ENCODE peak calls at places on chromosome 2, in ten cellular contexts. One of them, this sample, is unnamed.

GRCh38 chr2:11540996-11541692 is 7.3 kb downstream of the GREB1 start:
- DNase-seq in NCI-H2029 treated with DMSO at 0.1 percent for 48 hours: peak
- DNase-seq in ACHN: no peak
- DNase-seq in sigmoid colon: no peak
- DNase-seq in smooth muscle cell of the brain vasculature: no peak
- DNase-seq in activated T-helper 9 cell treated with anti-CD3 and anti-CD28 coated beads, Interleukin-2, amount 50 U/mL, for 16 hours: no peak
- DNase-seq in activated T-cell treated with anti-CD3 and anti-CD28 coated beads for 24 hours: no peak
- DNase-seq in activated CD8-positive, alpha-beta memory T cell treated with anti-CD3 and anti-CD28 coated beads, Interleukin-2, amount 50 U/mL, for 48 hours: no peak
- DNase-seq in mucosa of gallbladder: no peak
- DNase-seq in GM10248: no peak
- DNase-seq in this sample: no peak

GRCh38 chr2:24825883-24826800 is 32.9 kb downstream of the CENPO start:
- DNase-seq in NCI-H2029 treated with DMSO at 0.1 percent for 48 hours: no peak
- DNase-seq in ACHN: no peak
- DNase-seq in sigmoid colon: peak
- DNase-seq in smooth muscle cell of the brain vasculature: no peak
- DNase-seq in activated T-helper 9 cell treated with anti-CD3 and anti-CD28 coated beads, Interleukin-2, amount 50 U/mL, for 16 hours: no peak
- DNase-seq in activated T-cell treated with anti-CD3 and anti-CD28 coated beads for 24 hours: no peak
- DNase-seq in activated CD8-positive, alpha-beta memory T cell treated with anti-CD3 and anti-CD28 coated beads, Interleukin-2, amount 50 U/mL, for 48 hours: peak
- DNase-seq in mucosa of gallbladder: no peak
- DNase-seq in GM10248: no peak
- DNase-seq in this sample: no peak

GRCh38 chr2:69950241-69950640 is 11.2 kb downstream of the ASPRV1 start:
- DNase-seq in NCI-H2029 treated with DMSO at 0.1 percent for 48 hours: no peak
- DNase-seq in ACHN: no peak
- DNase-seq in sigmoid colon: no peak
- DNase-seq in smooth muscle cell of the brain vasculature: no peak
- DNase-seq in activated T-helper 9 cell treated with anti-CD3 and anti-CD28 coated beads, Interleukin-2, amount 50 U/mL, for 16 hours: no peak
- DNase-seq in activated T-cell treated with anti-CD3 and anti-CD28 coated beads for 24 hours: no peak
- DNase-seq in activated CD8-positive, alpha-beta memory T cell treated with anti-CD3 and anti-CD28 coated beads, Interleukin-2, amount 50 U/mL, for 48 hours: no peak
- DNase-seq in mucosa of gallbladder: no peak
- DNase-seq in GM10248: no peak
- DNase-seq in this sample: no peak

GRCh38 chr2:230443540-230443939 is 27.5 kb downstream of the SP100 start:
- DNase-seq in NCI-H2029 treated with DMSO at 0.1 percent for 48 hours: no peak
- DNase-seq in ACHN: peak
- DNase-seq in sigmoid colon: no peak
- DNase-seq in smooth muscle cell of the brain vasculature: no peak
- DNase-seq in activated T-helper 9 cell treated with anti-CD3 and anti-CD28 coated beads, Interleukin-2, amount 50 U/mL, for 16 hours: no peak
- DNase-seq in activated T-cell treated with anti-CD3 and anti-CD28 coated beads for 24 hours: no peak
- DNase-seq in activated CD8-positive, alpha-beta memory T cell treated with anti-CD3 and anti-CD28 coated beads, Interleukin-2, amount 50 U/mL, for 48 hours: no peak
- DNase-seq in mucosa of gallbladder: no peak
- DNase-seq in GM10248: no peak
- DNase-seq in this sample: no peak

GRCh38 chr2:58056201-58056916 is 9.8 kb downstream of the VRK2 start:
- DNase-seq in NCI-H2029 treated with DMSO at 0.1 percent for 48 hours: no peak
- DNase-seq in ACHN: no peak
- DNase-seq in sigmoid colon: no peak
- DNase-seq in smooth muscle cell of the brain vasculature: no peak
- DNase-seq in activated T-helper 9 cell treated with anti-CD3 and anti-CD28 coated beads, Interleukin-2, amount 50 U/mL, for 16 hours: no peak
- DNase-seq in activated T-cell treated with anti-CD3 and anti-CD28 coated beads for 24 hours: no peak
- DNase-seq in activated CD8-positive, alpha-beta memory T cell treated with anti-CD3 and anti-CD28 coated beads, Interleukin-2, amount 50 U/mL, for 48 hours: no peak
- DNase-seq in mucosa of gallbladder: no peak
- DNase-seq in GM10248: no peak
- DNase-seq in this sample: no peak

GRCh38 chr2:164734196-164734595 is 107.4 kb downstream of the COBLL1 start:
- DNase-seq in NCI-H2029 treated with DMSO at 0.1 percent for 48 hours: no peak
- DNase-seq in ACHN: no peak
- DNase-seq in sigmoid colon: no peak
- DNase-seq in smooth muscle cell of the brain vasculature: no peak
- DNase-seq in activated T-helper 9 cell treated with anti-CD3 and anti-CD28 coated beads, Interleukin-2, amount 50 U/mL, for 16 hours: no peak
- DNase-seq in activated T-cell treated with anti-CD3 and anti-CD28 coated beads for 24 hours: no peak
- DNase-seq in activated CD8-positive, alpha-beta memory T cell treated with anti-CD3 and anti-CD28 coated beads, Interleukin-2, amount 50 U/mL, for 48 hours: no peak
- DNase-seq in mucosa of gallbladder: no peak
- DNase-seq in GM10248: no peak
- DNase-seq in this sample: no peak

GRCh38 chr2:136168605-136169210 is 50.8 kb upstream of the CXCR4 start:
- DNase-seq in NCI-H2029 treated with DMSO at 0.1 percent for 48 hours: no peak
- DNase-seq in ACHN: no peak
- DNase-seq in sigmoid colon: no peak
- DNase-seq in smooth muscle cell of the brain vasculature: no peak
- DNase-seq in activated T-helper 9 cell treated with anti-CD3 and anti-CD28 coated beads, Interleukin-2, amount 50 U/mL, for 16 hours: no peak
- DNase-seq in activated T-cell treated with anti-CD3 and anti-CD28 coated beads for 24 hours: no peak
- DNase-seq in activated CD8-positive, alpha-beta memory T cell treated with anti-CD3 and anti-CD28 coated beads, Interleukin-2, amount 50 U/mL, for 48 hours: no peak
- DNase-seq in mucosa of gallbladder: no peak
- DNase-seq in GM10248: no peak
- DNase-seq in this sample: no peak

GRCh38 chr2:64003239-64003638 is 16.0 kb downstream of the VPS54 start:
- DNase-seq in NCI-H2029 treated with DMSO at 0.1 percent for 48 hours: no peak
- DNase-seq in ACHN: no peak
- DNase-seq in sigmoid colon: no peak
- DNase-seq in smooth muscle cell of the brain vasculature: no peak
- DNase-seq in activated T-helper 9 cell treated with anti-CD3 and anti-CD28 coated beads, Interleukin-2, amount 50 U/mL, for 16 hours: no peak
- DNase-seq in activated T-cell treated with anti-CD3 and anti-CD28 coated beads for 24 hours: no peak
- DNase-seq in activated CD8-positive, alpha-beta memory T cell treated with anti-CD3 and anti-CD28 coated beads, Interleukin-2, amount 50 U/mL, for 48 hours: no peak
- DNase-seq in mucosa of gallbladder: no peak
- DNase-seq in GM10248: no peak
- DNase-seq in this sample: no peak

GRCh38 chr2:180753809-180754761 is 226.3 kb upstream of the UBE2E3 start:
- DNase-seq in NCI-H2029 treated with DMSO at 0.1 percent for 48 hours: no peak
- DNase-seq in ACHN: peak
- DNase-seq in sigmoid colon: no peak
- DNase-seq in smooth muscle cell of the brain vasculature: no peak
- DNase-seq in activated T-helper 9 cell treated with anti-CD3 and anti-CD28 coated beads, Interleukin-2, amount 50 U/mL, for 16 hours: no peak
- DNase-seq in activated T-cell treated with anti-CD3 and anti-CD28 coated beads for 24 hours: no peak
- DNase-seq in activated CD8-positive, alpha-beta memory T cell treated with anti-CD3 and anti-CD28 coated beads, Interleukin-2, amount 50 U/mL, for 48 hours: no peak
- DNase-seq in mucosa of gallbladder: no peak
- DNase-seq in GM10248: no peak
- DNase-seq in this sample: no peak

GRCh38 chr2:16568998-16569397 is 96.6 kb downstream of the CYRIA start:
- DNase-seq in NCI-H2029 treated with DMSO at 0.1 percent for 48 hours: no peak
- DNase-seq in ACHN: no peak
- DNase-seq in sigmoid colon: no peak
- DNase-seq in smooth muscle cell of the brain vasculature: no peak
- DNase-seq in activated T-helper 9 cell treated with anti-CD3 and anti-CD28 coated beads, Interleukin-2, amount 50 U/mL, for 16 hours: no peak
- DNase-seq in activated T-cell treated with anti-CD3 and anti-CD28 coated beads for 24 hours: no peak
- DNase-seq in activated CD8-positive, alpha-beta memory T cell treated with anti-CD3 and anti-CD28 coated beads, Interleukin-2, amount 50 U/mL, for 48 hours: no peak
- DNase-seq in mucosa of gallbladder: no peak
- DNase-seq in GM10248: no peak
- DNase-seq in this sample: no peak

GRCh38 chr2:201990069-201990468 is 43.6 kb upstream of the FZD7 start:
- DNase-seq in NCI-H2029 treated with DMSO at 0.1 percent for 48 hours: no peak
- DNase-seq in ACHN: no peak
- DNase-seq in sigmoid colon: peak
- DNase-seq in smooth muscle cell of the brain vasculature: no peak
- DNase-seq in activated T-helper 9 cell treated with anti-CD3 and anti-CD28 coated beads, Interleukin-2, amount 50 U/mL, for 16 hours: no peak
- DNase-seq in activated T-cell treated with anti-CD3 and anti-CD28 coated beads for 24 hours: no peak
- DNase-seq in activated CD8-positive, alpha-beta memory T cell treated with anti-CD3 and anti-CD28 coated beads, Interleukin-2, amount 50 U/mL, for 48 hours: no peak
- DNase-seq in mucosa of gallbladder: no peak
- DNase-seq in GM10248: no peak
- DNase-seq in this sample: no peak

GRCh38 chr2:176130153-176130916 is 830 bp downstream of the HOXD8 start:
- DNase-seq in NCI-H2029 treated with DMSO at 0.1 percent for 48 hours: peak
- DNase-seq in ACHN: peak
- DNase-seq in sigmoid colon: peak
- DNase-seq in smooth muscle cell of the brain vasculature: no peak
- DNase-seq in activated T-helper 9 cell treated with anti-CD3 and anti-CD28 coated beads, Interleukin-2, amount 50 U/mL, for 16 hours: no peak
- DNase-seq in activated T-cell treated with anti-CD3 and anti-CD28 coated beads for 24 hours: no peak
- DNase-seq in activated CD8-positive, alpha-beta memory T cell treated with anti-CD3 and anti-CD28 coated beads, Interleukin-2, amount 50 U/mL, for 48 hours: peak
- DNase-seq in mucosa of gallbladder: no peak
- DNase-seq in GM10248: no peak
- DNase-seq in this sample: no peak

GRCh38 chr2:79980816-79981215 is 323.7 kb downstream of the LRRTM1 start:
- DNase-seq in NCI-H2029 treated with DMSO at 0.1 percent for 48 hours: no peak
- DNase-seq in ACHN: no peak
- DNase-seq in sigmoid colon: no peak
- DNase-seq in smooth muscle cell of the brain vasculature: no peak
- DNase-seq in activated T-helper 9 cell treated with anti-CD3 and anti-CD28 coated beads, Interleukin-2, amount 50 U/mL, for 16 hours: no peak
- DNase-seq in activated T-cell treated with anti-CD3 and anti-CD28 coated beads for 24 hours: no peak
- DNase-seq in activated CD8-positive, alpha-beta memory T cell treated with anti-CD3 and anti-CD28 coated beads, Interleukin-2, amount 50 U/mL, for 48 hours: no peak
- DNase-seq in mucosa of gallbladder: no peak
- DNase-seq in GM10248: no peak
- DNase-seq in this sample: no peak

GRCh38 chr2:187338679-187339121 is 109.4 kb downstream of the CALCRL start:
- DNase-seq in NCI-H2029 treated with DMSO at 0.1 percent for 48 hours: no peak
- DNase-seq in ACHN: peak
- DNase-seq in sigmoid colon: no peak
- DNase-seq in smooth muscle cell of the brain vasculature: no peak
- DNase-seq in activated T-helper 9 cell treated with anti-CD3 and anti-CD28 coated beads, Interleukin-2, amount 50 U/mL, for 16 hours: no peak
- DNase-seq in activated T-cell treated with anti-CD3 and anti-CD28 coated beads for 24 hours: no peak
- DNase-seq in activated CD8-positive, alpha-beta memory T cell treated with anti-CD3 and anti-CD28 coated beads, Interleukin-2, amount 50 U/mL, for 48 hours: no peak
- DNase-seq in mucosa of gallbladder: no peak
- DNase-seq in GM10248: no peak
- DNase-seq in this sample: no peak

GRCh38 chr2:135096665-135097446 is 44.8 kb downstream of the RAB3GAP1 start:
- DNase-seq in NCI-H2029 treated with DMSO at 0.1 percent for 48 hours: no peak
- DNase-seq in ACHN: no peak
- DNase-seq in sigmoid colon: no peak
- DNase-seq in smooth muscle cell of the brain vasculature: no peak
- DNase-seq in activated T-helper 9 cell treated with anti-CD3 and anti-CD28 coated beads, Interleukin-2, amount 50 U/mL, for 16 hours: no peak
- DNase-seq in activated T-cell treated with anti-CD3 and anti-CD28 coated beads for 24 hours: no peak
- DNase-seq in activated CD8-positive, alpha-beta memory T cell treated with anti-CD3 and anti-CD28 coated beads, Interleukin-2, amount 50 U/mL, for 48 hours: no peak
- DNase-seq in mucosa of gallbladder: no peak
- DNase-seq in GM10248: no peak
- DNase-seq in this sample: no peak

GRCh38 chr2:238505119-238505891 is 78.6 kb downstream of the ASB1 start:
- DNase-seq in NCI-H2029 treated with DMSO at 0.1 percent for 48 hours: no peak
- DNase-seq in ACHN: no peak
- DNase-seq in sigmoid colon: peak
- DNase-seq in smooth muscle cell of the brain vasculature: no peak
- DNase-seq in activated T-helper 9 cell treated with anti-CD3 and anti-CD28 coated beads, Interleukin-2, amount 50 U/mL, for 16 hours: peak
- DNase-seq in activated T-cell treated with anti-CD3 and anti-CD28 coated beads for 24 hours: no peak
- DNase-seq in activated CD8-positive, alpha-beta memory T cell treated with anti-CD3 and anti-CD28 coated beads, Interleukin-2, amount 50 U/mL, for 48 hours: peak
- DNase-seq in mucosa of gallbladder: no peak
- DNase-seq in GM10248: no peak
- DNase-seq in this sample: no peak

GRCh38 chr2:231371430-231372054 is 24.0 kb upstream of the B3GNT7 start:
- DNase-seq in NCI-H2029 treated with DMSO at 0.1 percent for 48 hours: no peak
- DNase-seq in ACHN: no peak
- DNase-seq in sigmoid colon: no peak
- DNase-seq in smooth muscle cell of the brain vasculature: no peak
- DNase-seq in activated T-helper 9 cell treated with anti-CD3 and anti-CD28 coated beads, Interleukin-2, amount 50 U/mL, for 16 hours: no peak
- DNase-seq in activated T-cell treated with anti-CD3 and anti-CD28 coated beads for 24 hours: no peak
- DNase-seq in activated CD8-positive, alpha-beta memory T cell treated with anti-CD3 and anti-CD28 coated beads, Interleukin-2, amount 50 U/mL, for 48 hours: no peak
- DNase-seq in mucosa of gallbladder: no peak
- DNase-seq in GM10248: no peak
- DNase-seq in this sample: no peak

GRCh38 chr2:42046819-42047487 is 868 bp upstream of the PKDCC start:
- DNase-seq in NCI-H2029 treated with DMSO at 0.1 percent for 48 hours: no peak
- DNase-seq in ACHN: no peak
- DNase-seq in sigmoid colon: peak
- DNase-seq in smooth muscle cell of the brain vasculature: no peak
- DNase-seq in activated T-helper 9 cell treated with anti-CD3 and anti-CD28 coated beads, Interleukin-2, amount 50 U/mL, for 16 hours: no peak
- DNase-seq in activated T-cell treated with anti-CD3 and anti-CD28 coated beads for 24 hours: no peak
- DNase-seq in activated CD8-positive, alpha-beta memory T cell treated with anti-CD3 and anti-CD28 coated beads, Interleukin-2, amount 50 U/mL, for 48 hours: no peak
- DNase-seq in mucosa of gallbladder: no peak
- DNase-seq in GM10248: no peak
- DNase-seq in this sample: no peak

GRCh38 chr2:235964787-235965390 is 203.3 kb downstream of the GBX2 start:
- DNase-seq in NCI-H2029 treated with DMSO at 0.1 percent for 48 hours: no peak
- DNase-seq in ACHN: no peak
- DNase-seq in sigmoid colon: peak
- DNase-seq in smooth muscle cell of the brain vasculature: no peak
- DNase-seq in activated T-helper 9 cell treated with anti-CD3 and anti-CD28 coated beads, Interleukin-2, amount 50 U/mL, for 16 hours: no peak
- DNase-seq in activated T-cell treated with anti-CD3 and anti-CD28 coated beads for 24 hours: no peak
- DNase-seq in activated CD8-positive, alpha-beta memory T cell treated with anti-CD3 and anti-CD28 coated beads, Interleukin-2, amount 50 U/mL, for 48 hours: no peak
- DNase-seq in mucosa of gallbladder: no peak
- DNase-seq in GM10248: no peak
- DNase-seq in this sample: no peak

GRCh38 chr2:241939541-241939940 is 70.0 kb downstream of the RTP5 start:
- DNase-seq in NCI-H2029 treated with DMSO at 0.1 percent for 48 hours: no peak
- DNase-seq in ACHN: no peak
- DNase-seq in sigmoid colon: no peak
- DNase-seq in smooth muscle cell of the brain vasculature: no peak
- DNase-seq in activated T-helper 9 cell treated with anti-CD3 and anti-CD28 coated beads, Interleukin-2, amount 50 U/mL, for 16 hours: no peak
- DNase-seq in activated T-cell treated with anti-CD3 and anti-CD28 coated beads for 24 hours: no peak
- DNase-seq in activated CD8-positive, alpha-beta memory T cell treated with anti-CD3 and anti-CD28 coated beads, Interleukin-2, amount 50 U/mL, for 48 hours: no peak
- DNase-seq in mucosa of gallbladder: no peak
- DNase-seq in GM10248: no peak
- DNase-seq in this sample: no peak

GRCh38 chr2:240594511-240595380 is 8.2 kb downstream of the CAPN10 start:
- DNase-seq in NCI-H2029 treated with DMSO at 0.1 percent for 48 hours: no peak
- DNase-seq in ACHN: no peak
- DNase-seq in sigmoid colon: peak
- DNase-seq in smooth muscle cell of the brain vasculature: no peak
- DNase-seq in activated T-helper 9 cell treated with anti-CD3 and anti-CD28 coated beads, Interleukin-2, amount 50 U/mL, for 16 hours: no peak
- DNase-seq in activated T-cell treated with anti-CD3 and anti-CD28 coated beads for 24 hours: no peak
- DNase-seq in activated CD8-positive, alpha-beta memory T cell treated with anti-CD3 and anti-CD28 coated beads, Interleukin-2, amount 50 U/mL, for 48 hours: no peak
- DNase-seq in mucosa of gallbladder: no peak
- DNase-seq in GM10248: no peak
- DNase-seq in this sample: no peak

GRCh38 chr2:105795575-105795934 is 50.8 kb downstream of the NCK2 start:
- DNase-seq in NCI-H2029 treated with DMSO at 0.1 percent for 48 hours: no peak
- DNase-seq in ACHN: no peak
- DNase-seq in sigmoid colon: no peak
- DNase-seq in smooth muscle cell of the brain vasculature: no peak
- DNase-seq in activated T-helper 9 cell treated with anti-CD3 and anti-CD28 coated beads, Interleukin-2, amount 50 U/mL, for 16 hours: no peak
- DNase-seq in activated T-cell treated with anti-CD3 and anti-CD28 coated beads for 24 hours: no peak
- DNase-seq in activated CD8-positive, alpha-beta memory T cell treated with anti-CD3 and anti-CD28 coated beads, Interleukin-2, amount 50 U/mL, for 48 hours: peak
- DNase-seq in mucosa of gallbladder: no peak
- DNase-seq in GM10248: no peak
- DNase-seq in this sample: no peak

GRCh38 chr2:168494190-168494711 is 38.2 kb downstream of the CERS6 start:
- DNase-seq in NCI-H2029 treated with DMSO at 0.1 percent for 48 hours: no peak
- DNase-seq in ACHN: peak
- DNase-seq in sigmoid colon: no peak
- DNase-seq in smooth muscle cell of the brain vasculature: no peak
- DNase-seq in activated T-helper 9 cell treated with anti-CD3 and anti-CD28 coated beads, Interleukin-2, amount 50 U/mL, for 16 hours: no peak
- DNase-seq in activated T-cell treated with anti-CD3 and anti-CD28 coated beads for 24 hours: no peak
- DNase-seq in activated CD8-positive, alpha-beta memory T cell treated with anti-CD3 and anti-CD28 coated beads, Interleukin-2, amount 50 U/mL, for 48 hours: no peak
- DNase-seq in mucosa of gallbladder: no peak
- DNase-seq in GM10248: no peak
- DNase-seq in this sample: no peak

GRCh38 chr2:69711971-69712370 is 30.0 kb upstream of the ANXA4 start:
- DNase-seq in NCI-H2029 treated with DMSO at 0.1 percent for 48 hours: no peak
- DNase-seq in ACHN: no peak
- DNase-seq in sigmoid colon: no peak
- DNase-seq in smooth muscle cell of the brain vasculature: no peak
- DNase-seq in activated T-helper 9 cell treated with anti-CD3 and anti-CD28 coated beads, Interleukin-2, amount 50 U/mL, for 16 hours: no peak
- DNase-seq in activated T-cell treated with anti-CD3 and anti-CD28 coated beads for 24 hours: no peak
- DNase-seq in activated CD8-positive, alpha-beta memory T cell treated with anti-CD3 and anti-CD28 coated beads, Interleukin-2, amount 50 U/mL, for 48 hours: no peak
- DNase-seq in mucosa of gallbladder: no peak
- DNase-seq in GM10248: no peak
- DNase-seq in this sample: no peak

GRCh38 chr2:168525020-168525419 is 68.9 kb downstream of the CERS6 start:
- DNase-seq in NCI-H2029 treated with DMSO at 0.1 percent for 48 hours: no peak
- DNase-seq in ACHN: no peak
- DNase-seq in sigmoid colon: no peak
- DNase-seq in smooth muscle cell of the brain vasculature: no peak
- DNase-seq in activated T-helper 9 cell treated with anti-CD3 and anti-CD28 coated beads, Interleukin-2, amount 50 U/mL, for 16 hours: no peak
- DNase-seq in activated T-cell treated with anti-CD3 and anti-CD28 coated beads for 24 hours: no peak
- DNase-seq in activated CD8-positive, alpha-beta memory T cell treated with anti-CD3 and anti-CD28 coated beads, Interleukin-2, amount 50 U/mL, for 48 hours: no peak
- DNase-seq in mucosa of gallbladder: no peak
- DNase-seq in GM10248: no peak
- DNase-seq in this sample: no peak

GRCh38 chr2:100407108-100407507 is 10.4 kb downstream of the CHST10 start:
- DNase-seq in NCI-H2029 treated with DMSO at 0.1 percent for 48 hours: no peak
- DNase-seq in ACHN: no peak
- DNase-seq in sigmoid colon: no peak
- DNase-seq in smooth muscle cell of the brain vasculature: no peak
- DNase-seq in activated T-helper 9 cell treated with anti-CD3 and anti-CD28 coated beads, Interleukin-2, amount 50 U/mL, for 16 hours: no peak
- DNase-seq in activated T-cell treated with anti-CD3 and anti-CD28 coated beads for 24 hours: no peak
- DNase-seq in activated CD8-positive, alpha-beta memory T cell treated with anti-CD3 and anti-CD28 coated beads, Interleukin-2, amount 50 U/mL, for 48 hours: peak
- DNase-seq in mucosa of gallbladder: no peak
- DNase-seq in GM10248: no peak
- DNase-seq in this sample: no peak

GRCh38 chr2:30649828-30650227 is 157.4 kb downstream of the CAPN13 start:
- DNase-seq in NCI-H2029 treated with DMSO at 0.1 percent for 48 hours: no peak
- DNase-seq in ACHN: no peak
- DNase-seq in sigmoid colon: no peak
- DNase-seq in smooth muscle cell of the brain vasculature: no peak
- DNase-seq in activated T-helper 9 cell treated with anti-CD3 and anti-CD28 coated beads, Interleukin-2, amount 50 U/mL, for 16 hours: no peak
- DNase-seq in activated T-cell treated with anti-CD3 and anti-CD28 coated beads for 24 hours: no peak
- DNase-seq in activated CD8-positive, alpha-beta memory T cell treated with anti-CD3 and anti-CD28 coated beads, Interleukin-2, amount 50 U/mL, for 48 hours: no peak
- DNase-seq in mucosa of gallbladder: no peak
- DNase-seq in GM10248: no peak
- DNase-seq in this sample: no peak

GRCh38 chr2:165539985-165540384 is 70.5 kb downstream of the CSRNP3 start:
- DNase-seq in NCI-H2029 treated with DMSO at 0.1 percent for 48 hours: peak
- DNase-seq in ACHN: no peak
- DNase-seq in sigmoid colon: no peak
- DNase-seq in smooth muscle cell of the brain vasculature: no peak
- DNase-seq in activated T-helper 9 cell treated with anti-CD3 and anti-CD28 coated beads, Interleukin-2, amount 50 U/mL, for 16 hours: no peak
- DNase-seq in activated T-cell treated with anti-CD3 and anti-CD28 coated beads for 24 hours: no peak
- DNase-seq in activated CD8-positive, alpha-beta memory T cell treated with anti-CD3 and anti-CD28 coated beads, Interleukin-2, amount 50 U/mL, for 48 hours: no peak
- DNase-seq in mucosa of gallbladder: no peak
- DNase-seq in GM10248: no peak
- DNase-seq in this sample: no peak